ENCODE peak calls at places on chromosomes 16 and 17, in five cellular contexts. One of them, this sample, is unnamed.

GRCh38 chr16:87610026-87610425 is 7.7 kb downstream of the JPH3 start:
- DNase-seq in M059J: no peak
- DNase-seq in ureter: no peak
- DNase-seq in H7: no peak
- DNase-seq in colonic mucosa: no peak
- DNase-seq in this sample: no peak

GRCh38 chr17:81125573-81126081 is 39.7 kb upstream of the PVALEF start:
- DNase-seq in colonic mucosa: no peak
- DNase-seq in M059J: peak
- DNase-seq in H7: no peak
- DNase-seq in ureter: no peak
- DNase-seq in this sample: no peak

GRCh38 chr17:9360610-9361571 is 214.7 kb downstream of the STX8 start:
- DNase-seq in H7: no peak
- DNase-seq in colonic mucosa: no peak
- DNase-seq in M059J: no peak
- DNase-seq in ureter: no peak
- DNase-seq in this sample: no peak

GRCh38 chr17:2940352-2940751 is 123.1 kb downstream of the OR1D5 start:
- DNase-seq in ureter: no peak
- DNase-seq in M059J: no peak
- DNase-seq in colonic mucosa: no peak
- DNase-seq in H7: peak
- DNase-seq in this sample: no peak

GRCh38 chr16:68640972-68641371 is 4.1 kb upstream of the CDH3 start:
- DNase-seq in colonic mucosa: no peak
- DNase-seq in M059J: peak
- DNase-seq in H7: no peak
- DNase-seq in ureter: no peak
- DNase-seq in this sample: no peak

GRCh38 chr17:17480593-17481148 is 3.9 kb downstream of the MED9 start:
- DNase-seq in H7: no peak
- DNase-seq in ureter: no peak
- DNase-seq in M059J: no peak
- DNase-seq in colonic mucosa: no peak
- DNase-seq in this sample: no peak

GRCh38 chr16:20409398-20410152 is at the start of gene ACSM5:
- DNase-seq in colonic mucosa: no peak
- DNase-seq in H7: peak
- DNase-seq in ureter: no peak
- DNase-seq in M059J: peak
- DNase-seq in this sample: no peak

GRCh38 chr17:57887161-57887560 is 37.3 kb upstream of the MRPS23 start:
- DNase-seq in colonic mucosa: no peak
- DNase-seq in ureter: no peak
- DNase-seq in M059J: no peak
- DNase-seq in H7: no peak
- DNase-seq in this sample: no peak

GRCh38 chr17:42695500-42695899 is 13.2 kb downstream of the CNTNAP1 start:
- DNase-seq in M059J: no peak
- DNase-seq in H7: peak
- DNase-seq in colonic mucosa: no peak
- DNase-seq in ureter: no peak
- DNase-seq in this sample: no peak

GRCh38 chr17:76371656-76372628 is 12.5 kb upstream of the SPHK1 start:
- DNase-seq in H7: no peak
- DNase-seq in ureter: no peak
- DNase-seq in M059J: peak
- DNase-seq in colonic mucosa: no peak
- DNase-seq in this sample: no peak

GRCh38 chr17:44012391-44012790 is 2.4 kb downstream of the TMEM101 start:
- DNase-seq in ureter: no peak
- DNase-seq in M059J: no peak
- DNase-seq in H7: no peak
- DNase-seq in colonic mucosa: no peak
- DNase-seq in this sample: no peak

GRCh38 chr17:19592316-19592715 is 56.2 kb upstream of the ALDH3A2 start:
- DNase-seq in colonic mucosa: no peak
- DNase-seq in ureter: no peak
- DNase-seq in H7: no peak
- DNase-seq in M059J: no peak
- DNase-seq in this sample: no peak

GRCh38 chr17:58113947-58114346 is 30.7 kb downstream of the DYNLL2 start:
- DNase-seq in M059J: no peak
- DNase-seq in H7: no peak
- DNase-seq in ureter: no peak
- DNase-seq in colonic mucosa: no peak
- DNase-seq in this sample: no peak

GRCh38 chr17:64080174-64080618 is 49.7 kb downstream of the ERN1 start:
- DNase-seq in M059J: no peak
- DNase-seq in colonic mucosa: no peak
- DNase-seq in H7: no peak
- DNase-seq in ureter: no peak
- DNase-seq in this sample: no peak

GRCh38 chr17:38879878-38880727 is 10.2 kb downstream of the LASP1 start:
- DNase-seq in H7: peak
- DNase-seq in ureter: no peak
- DNase-seq in M059J: peak
- DNase-seq in colonic mucosa: no peak
- DNase-seq in this sample: no peak

GRCh38 chr16:26672206-26672605 is 394.5 kb upstream of the C16orf82 start:
- DNase-seq in M059J: no peak
- DNase-seq in H7: no peak
- DNase-seq in colonic mucosa: no peak
- DNase-seq in ureter: no peak
- DNase-seq in this sample: peak

GRCh38 chr17:8013731-8014557 is 11.5 kb downstream of the GUCY2D start:
- DNase-seq in ureter: no peak
- DNase-seq in H7: peak
- DNase-seq in M059J: no peak
- DNase-seq in colonic mucosa: no peak
- DNase-seq in this sample: no peak

GRCh38 chr17:72121164-72122001 is 563 bp downstream of the SOX9 start:
- DNase-seq in M059J: peak
- DNase-seq in colonic mucosa: peak
- DNase-seq in H7: peak
- DNase-seq in ureter: no peak
- DNase-seq in this sample: no peak

GRCh38 chr17:30414486-30414885 is 35.8 kb downstream of the CPD start:
- DNase-seq in ureter: no peak
- DNase-seq in H7: no peak
- DNase-seq in M059J: no peak
- DNase-seq in colonic mucosa: no peak
- DNase-seq in this sample: no peak

GRCh38 chr16:88007321-88007731 is 56.1 kb downstream of the BANP start:
- DNase-seq in colonic mucosa: no peak
- DNase-seq in M059J: no peak
- DNase-seq in H7: no peak
- DNase-seq in ureter: no peak
- DNase-seq in this sample: no peak

GRCh38 chr16:8768701-8769100 is 28.7 kb downstream of the TMEM186 start:
- DNase-seq in colonic mucosa: no peak
- DNase-seq in H7: peak
- DNase-seq in ureter: no peak
- DNase-seq in M059J: peak
- DNase-seq in this sample: no peak

GRCh38 chr17:28763804-28764266 is 20.0 kb downstream of the TRAF4 start:
- DNase-seq in H7: peak
- DNase-seq in M059J: peak
- DNase-seq in colonic mucosa: peak
- DNase-seq in ureter: peak
- DNase-seq in this sample: peak

GRCh38 chr17:49200423-49201083 is 9.8 kb downstream of the GNGT2 start:
- DNase-seq in colonic mucosa: no peak
- DNase-seq in H7: no peak
- DNase-seq in ureter: no peak
- DNase-seq in M059J: no peak
- DNase-seq in this sample: no peak

GRCh38 chr16:31032736-31033708 is at the start of gene STX4:
- DNase-seq in M059J: peak
- DNase-seq in H7: peak
- DNase-seq in colonic mucosa: peak
- DNase-seq in ureter: peak
- DNase-seq in this sample: peak

GRCh38 chr16:3074860-3075545 is 9.6 kb downstream of the IL32 start:
- DNase-seq in colonic mucosa: peak
- DNase-seq in ureter: no peak
- DNase-seq in M059J: no peak
- DNase-seq in H7: no peak
- DNase-seq in this sample: no peak

GRCh38 chr17:35214192-35214591 is 20.0 kb upstream of the SLC35G3 start:
- DNase-seq in H7: no peak
- DNase-seq in M059J: peak
- DNase-seq in ureter: no peak
- DNase-seq in colonic mucosa: no peak
- DNase-seq in this sample: no peak

GRCh38 chr17:64147110-64148016 is 17.4 kb upstream of the ERN1 start:
- DNase-seq in M059J: no peak
- DNase-seq in H7: peak
- DNase-seq in colonic mucosa: no peak
- DNase-seq in ureter: no peak
- DNase-seq in this sample: no peak

GRCh38 chr16:3949287-3949686 is 68.8 kb upstream of the CREBBP start:
- DNase-seq in colonic mucosa: no peak
- DNase-seq in ureter: no peak
- DNase-seq in H7: no peak
- DNase-seq in M059J: no peak
- DNase-seq in this sample: no peak

GRCh38 chr17:45287526-45288264 is 25.8 kb upstream of the SPATA32 start:
- DNase-seq in H7: no peak
- DNase-seq in ureter: no peak
- DNase-seq in M059J: no peak
- DNase-seq in colonic mucosa: no peak
- DNase-seq in this sample: no peak

This sample was measured in NCI-H1436 treated with DMSO at 0.1 percent for 48 hours.